ENCODE peak calls at places on chromosomes 16 and 17, in eight cellular contexts. F is MCF 10A, H is PC-3, W is BJ, C is WTC11, E is fibroblast of villous mesenchyme, R is chondrocyte, B is HFFc6. S is an unnamed sample.

GRCh38 chr16:9159839-9160550 is 68.6 kb downstream of the HAPSTR1 start:
- DNase-seq in C (peak; percentile 87), W (no peak), H (peak; percentile 74), B (peak; percentile 51), E (peak; percentile 51), R (no peak), F (peak; percentile 68), S (peak; percentile 79)

GRCh38 chr17:17510456-17511292 is 14.5 kb upstream of the RASD1 start:
- DNase-seq in W (no peak), B (no peak), F (no peak), C (no peak), H (peak; percentile 48), R (peak; percentile 73), E (no peak), S (no peak)

GRCh38 chr16:67425581-67425980 is 5.3 kb upstream of the HSD11B2 start:
- DNase-seq in F (no peak), E (no peak), W (no peak), H (no peak), R (no peak), C (no peak), B (no peak), S (no peak)

GRCh38 chr16:79571753-79572544 is 28.6 kb downstream of the MAF start:
- DNase-seq in W (no peak), R (no peak), C (peak; percentile 32), F (no peak), B (no peak), E (no peak), H (no peak), S (no peak)

GRCh38 chr16:2143874-2144485 is 4.4 kb upstream of the RAB26 start:
- DNase-seq in C (no peak), W (no peak), R (no peak), B (no peak), H (no peak), E (no peak), F (no peak), S (no peak)

GRCh38 chr17:27466748-27467375 is 10.6 kb downstream of the KSR1 start:
- DNase-seq in F (no peak), R (no peak), C (no peak), B (no peak), H (no peak), E (no peak), W (no peak), S (no peak)

GRCh38 chr16:814974-815373 is 14.4 kb upstream of the GNG13 start:
- DNase-seq in E (peak; percentile 8), B (peak; percentile 84), H (no peak), R (no peak), F (no peak), W (no peak), C (no peak), S (no peak)

GRCh38 chr16:66899945-66900688 is 18.6 kb downstream of the CDH16 start:
- DNase-seq in R (peak; percentile 61), B (peak; percentile 60), E (peak; percentile 93), H (peak; percentile 21), C (no peak), F (peak; percentile 58), W (no peak), S (peak; percentile 86)

GRCh38 chr17:47785538-47786123 is 36.0 kb downstream of the OSBPL7 start:
- DNase-seq in E (peak; percentile 44), C (peak; percentile 82), F (peak; percentile 24), H (peak; percentile 47), W (no peak), R (no peak), B (no peak), S (no peak)

GRCh38 chr16:71255721-71256120 is 25.2 kb upstream of the HYDIN start:
- DNase-seq in B (no peak), W (no peak), C (no peak), E (no peak), H (no peak), R (no peak), F (no peak), S (peak; percentile 58)

GRCh38 chr17:16286947-16287562 is 66.2 kb downstream of the CENPV start:
- DNase-seq in H (no peak), F (peak; percentile 3), W (no peak), C (peak; percentile 31), E (peak; percentile 36), R (no peak), B (no peak), S (peak; percentile 39)

GRCh38 chr16:78323315-78323714 is 223.9 kb downstream of the WWOX start:
- DNase-seq in W (no peak), E (no peak), H (no peak), B (no peak), R (no peak), F (no peak), C (no peak), S (no peak)

GRCh38 chr16:67546761-67547422 is 15.4 kb upstream of the CTCF start:
- DNase-seq in H (peak; percentile 72), W (no peak), C (peak; percentile 88), F (peak; percentile 75), E (peak; percentile 68), R (no peak), B (peak; percentile 44), S (peak; percentile 89)

GRCh38 chr17:6940186-6940649 is 55.6 kb upstream of the ALOX12 start:
- DNase-seq in E (peak; percentile 4), R (no peak), W (no peak), C (no peak), H (no peak), B (no peak), F (no peak), S (no peak)

GRCh38 chr17:43720311-43721060 is 38.1 kb downstream of the SOST start:
- DNase-seq in H (peak; percentile 61), B (peak; percentile 15), W (no peak), E (peak; percentile 52), C (peak; percentile 81), F (no peak), R (no peak), S (peak; percentile 74)

GRCh38 chr17:46726106-46726670 is 92.3 kb downstream of the WNT3 start:
- DNase-seq in F (no peak), E (peak; percentile 75), H (no peak), B (no peak), C (no peak), R (no peak), W (no peak), S (no peak)

GRCh38 chr17:81511800-81512559 is 619 bp downstream of the ACTG1 start:
- DNase-seq in B (peak; percentile 43), H (no peak), F (no peak), E (no peak), C (no peak), R (peak; percentile 91), W (no peak), S (no peak)

GRCh38 chr17:37701424-37702020 is 43.3 kb downstream of the HNF1B start:
- DNase-seq in W (no peak), C (peak; percentile 64), E (no peak), B (no peak), R (no peak), H (peak; percentile 38), F (peak; percentile 60), S (no peak)

GRCh38 chr16:24540575-24541240 is 1.3 kb downstream of the RBBP6 start:
- DNase-seq in F (peak; percentile 34), R (no peak), C (no peak), E (peak; percentile 31), H (peak; percentile 21), B (peak; percentile 7), W (no peak), S (no peak)

GRCh38 chr17:60153606-60154355 is 4.0 kb downstream of the CA4 start:
- DNase-seq in C (peak; percentile 6), E (no peak), B (no peak), F (no peak), W (no peak), H (no peak), R (peak; percentile 69), S (no peak)

GRCh38 chr16:35196313-35196712 is 1736.9 kb downstream of the TP53TG3F start:
- DNase-seq in R (peak; percentile 71), F (no peak), C (no peak), W (no peak), B (no peak), H (no peak), E (no peak), S (no peak)

DNA sequence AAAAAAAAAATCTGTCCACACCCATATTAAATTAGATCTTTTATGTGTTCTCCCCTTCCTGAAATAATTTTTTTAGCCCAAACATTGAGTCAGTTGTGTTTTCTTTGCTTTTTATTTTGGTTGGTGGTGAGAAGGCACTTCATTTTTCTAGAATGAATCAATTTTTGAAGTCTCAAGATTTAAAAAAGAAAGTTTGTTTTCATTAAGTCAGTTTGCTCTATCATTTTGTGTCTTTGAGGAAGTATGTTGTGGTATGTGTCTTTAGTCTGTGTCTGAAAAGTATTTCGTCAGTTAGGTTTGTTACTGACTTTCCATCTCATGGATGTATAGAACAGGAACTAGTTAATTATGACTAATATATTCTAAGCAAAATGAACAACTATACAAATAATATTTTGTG is 3.8 kb downstream of the IGF2BP1 start:
- DNase-seq in B (peak; percentile 42), C (no peak), F (no peak), W (no peak), R (no peak), E (no peak), H (no peak), S (no peak)
- TF ChIP-seq CTCF in B (no peak), C (no peak), F (no peak), W (no peak), R (no peak), E (no peak), H (no peak), S (no peak)

GRCh38 chr16:83418565-83418964 is 389.2 kb upstream of the HSBP1 start:
- DNase-seq in W (no peak), B (no peak), F (peak; percentile 2), R (no peak), E (no peak), H (no peak), C (no peak), S (no peak)
- TF ChIP-seq CTCF in W (no peak), B (peak; percentile 15), F (no peak), R (no peak), E (peak; percentile 15), H (no peak), C (peak; percentile 15), S (peak; percentile 27)

GRCh38 chr16:54062361-54063346 is 223.9 kb downstream of the IRX3 start:
- DNase-seq in R (no peak), H (no peak), W (no peak), E (no peak), F (no peak), B (no peak), C (no peak), S (peak; percentile 37)
- TF ChIP-seq CTCF in R (no peak), H (peak; percentile 30), W (no peak), E (no peak), F (no peak), B (no peak), C (no peak), S (no peak)

DNA sequence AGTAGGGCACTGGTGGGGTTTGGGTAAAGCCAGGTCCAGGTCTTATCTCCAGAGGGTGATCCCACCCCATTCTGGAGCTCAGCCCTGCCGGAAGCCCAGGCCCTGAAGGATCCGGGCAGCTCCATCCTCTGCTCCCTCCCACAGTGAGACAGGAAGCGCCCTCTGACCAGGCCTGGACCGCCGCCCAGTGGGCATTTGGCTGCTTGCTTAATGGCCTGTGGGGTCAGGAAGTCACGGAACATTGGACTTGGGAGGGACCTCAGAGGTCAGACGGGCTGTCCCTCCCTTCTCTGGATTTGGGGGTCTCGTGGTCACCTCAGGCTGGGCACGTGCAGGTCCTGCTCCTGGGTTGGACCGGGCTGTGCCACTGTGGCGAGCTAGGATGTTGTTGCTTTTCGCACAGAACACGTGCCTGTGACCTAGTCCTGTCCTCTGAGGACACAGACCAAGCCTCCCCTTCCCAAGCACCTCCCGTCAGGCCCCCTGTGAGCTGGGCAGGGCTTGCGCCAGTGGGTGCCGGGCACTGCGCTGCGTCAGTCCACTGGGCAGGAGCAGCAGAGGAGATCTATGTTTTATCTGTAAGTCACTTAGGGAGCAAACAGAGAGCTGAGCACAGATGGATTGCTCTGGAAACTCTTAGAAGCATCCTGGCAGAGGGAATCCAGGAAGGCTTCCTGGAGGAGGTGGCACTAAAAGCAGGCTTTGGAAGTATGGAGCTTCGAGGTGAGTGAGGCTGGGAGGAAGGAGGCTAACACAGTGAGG is 49.4 kb upstream of the GSE1 start:
- DNase-seq in W (no peak), E (peak; percentile 83), R (no peak), F (no peak), B (no peak), H (peak; percentile 4), C (no peak), S (no peak)
- TF ChIP-seq CTCF in W (no peak), E (peak; percentile 53), R (peak; percentile 45), F (no peak), B (no peak), H (no peak), C (no peak), S (no peak)